ENCODE peak calls at places on chromosomes 13 and 19, in five cellular contexts. One of them, this sample, is unnamed.

GRCh38 chr19:51342631-51343569 is 961 bp upstream of the VSIG10L start:
- DNase-seq in neural progenitor cell: no peak
- DNase-seq in body of pancreas: no peak
- DNase-seq in brain microvascular endothelial cell: no peak
- DNase-seq in bronchial epithelial cell: no peak
- DNase-seq in this sample: no peak

GRCh38 chr13:111412251-111412650 is 91.8 kb downstream of the TEX29 start:
- DNase-seq in neural progenitor cell: no peak
- DNase-seq in body of pancreas: no peak
- DNase-seq in brain microvascular endothelial cell: no peak
- DNase-seq in bronchial epithelial cell: no peak
- DNase-seq in this sample: no peak

GRCh38 chr19:40921005-40921897 is 39.2 kb upstream of the CYP2A7 start:
- DNase-seq in neural progenitor cell: no peak
- DNase-seq in body of pancreas: peak; percentile 73
- DNase-seq in brain microvascular endothelial cell: no peak
- DNase-seq in bronchial epithelial cell: peak; percentile 77
- DNase-seq in this sample: peak; percentile 90

GRCh38 chr19:29629836-29630534 is 23.9 kb downstream of the POP4 start:
- DNase-seq in neural progenitor cell: no peak
- DNase-seq in body of pancreas: no peak
- DNase-seq in brain microvascular endothelial cell: no peak
- DNase-seq in bronchial epithelial cell: no peak
- DNase-seq in this sample: no peak

GRCh38 chr19:40565355-40565754 is 11.3 kb upstream of the SHKBP1 start:
- DNase-seq in neural progenitor cell: no peak
- DNase-seq in body of pancreas: no peak
- DNase-seq in brain microvascular endothelial cell: no peak
- DNase-seq in bronchial epithelial cell: no peak
- DNase-seq in this sample: no peak

GRCh38 chr13:77136902-77137420 is 110.0 kb upstream of the FBXL3 start:
- DNase-seq in neural progenitor cell: no peak
- DNase-seq in body of pancreas: no peak
- DNase-seq in brain microvascular endothelial cell: peak; percentile 88
- DNase-seq in bronchial epithelial cell: peak; percentile 49
- DNase-seq in this sample: no peak

GRCh38 chr19:41479757-41480191 is 36.8 kb downstream of the ERICH4 start:
- DNase-seq in neural progenitor cell: no peak
- DNase-seq in body of pancreas: peak; percentile 76
- DNase-seq in brain microvascular endothelial cell: no peak
- DNase-seq in bronchial epithelial cell: peak; percentile 28
- DNase-seq in this sample: no peak

GRCh38 chr19:18418725-18419194 is 438 bp upstream of the SSBP4 start:
- DNase-seq in neural progenitor cell: no peak
- DNase-seq in body of pancreas: no peak
- DNase-seq in brain microvascular endothelial cell: no peak
- DNase-seq in bronchial epithelial cell: no peak
- DNase-seq in this sample: no peak

GRCh38 chr19:18660051-18660910 is 23.2 kb upstream of the CRTC1 start:
- DNase-seq in neural progenitor cell: no peak
- DNase-seq in body of pancreas: peak; percentile 41
- DNase-seq in brain microvascular endothelial cell: peak; percentile 78
- DNase-seq in bronchial epithelial cell: no peak
- DNase-seq in this sample: no peak

GRCh38 chr13:39448831-39449230 is 154.2 kb downstream of the LHFPL6 start:
- DNase-seq in neural progenitor cell: peak; percentile 4
- DNase-seq in body of pancreas: no peak
- DNase-seq in brain microvascular endothelial cell: no peak
- DNase-seq in bronchial epithelial cell: no peak
- DNase-seq in this sample: no peak

GRCh38 chr19:33675501-33676124 is 53.9 kb downstream of the CHST8 start:
- DNase-seq in neural progenitor cell: peak; percentile 38
- DNase-seq in body of pancreas: no peak
- DNase-seq in brain microvascular endothelial cell: no peak
- DNase-seq in bronchial epithelial cell: no peak
- DNase-seq in this sample: no peak

GRCh38 chr19:47381653-47382279 is 32.7 kb downstream of the DHX34 start:
- DNase-seq in neural progenitor cell: no peak
- DNase-seq in body of pancreas: no peak
- DNase-seq in brain microvascular endothelial cell: no peak
- DNase-seq in bronchial epithelial cell: no peak
- DNase-seq in this sample: no peak

GRCh38 chr13:44052843-44053607 is 173.3 kb downstream of the LACC1 start:
- DNase-seq in neural progenitor cell: peak; percentile 54
- DNase-seq in body of pancreas: peak; percentile 26
- DNase-seq in brain microvascular endothelial cell: peak; percentile 79
- DNase-seq in bronchial epithelial cell: peak; percentile 34
- DNase-seq in this sample: peak; percentile 72

GRCh38 chr19:6451583-6452222 is 7.9 kb downstream of the SLC25A23 start:
- DNase-seq in neural progenitor cell: no peak
- DNase-seq in body of pancreas: no peak
- DNase-seq in brain microvascular endothelial cell: no peak
- DNase-seq in bronchial epithelial cell: no peak
- DNase-seq in this sample: no peak

GRCh38 chr13:94660695-94661324 is 51.5 kb downstream of the SOX21 start:
- DNase-seq in neural progenitor cell: peak; percentile 47
- DNase-seq in body of pancreas: no peak
- DNase-seq in brain microvascular endothelial cell: peak; percentile 27
- DNase-seq in bronchial epithelial cell: peak; percentile 18
- DNase-seq in this sample: peak; percentile 60

GRCh38 chr19:31181535-31181934 is 167.7 kb downstream of the TSHZ3 start:
- DNase-seq in neural progenitor cell: no peak
- DNase-seq in body of pancreas: no peak
- DNase-seq in brain microvascular endothelial cell: no peak
- DNase-seq in bronchial epithelial cell: no peak
- DNase-seq in this sample: no peak

GRCh38 chr13:34338102-34338501 is 520.2 kb downstream of the RFC3 start:
- DNase-seq in neural progenitor cell: no peak
- DNase-seq in body of pancreas: no peak
- DNase-seq in brain microvascular endothelial cell: no peak
- DNase-seq in bronchial epithelial cell: no peak
- DNase-seq in this sample: no peak

GRCh38 chr13:62643007-62643483 is 1227.4 kb upstream of the PCDH20 start:
- DNase-seq in neural progenitor cell: no peak
- DNase-seq in body of pancreas: no peak
- DNase-seq in brain microvascular endothelial cell: peak; percentile 21
- DNase-seq in bronchial epithelial cell: peak; percentile 19
- DNase-seq in this sample: no peak

GRCh38 chr13:62167650-62168172 is 752.1 kb upstream of the PCDH20 start:
- DNase-seq in neural progenitor cell: no peak
- DNase-seq in body of pancreas: no peak
- DNase-seq in brain microvascular endothelial cell: no peak
- DNase-seq in bronchial epithelial cell: no peak
- DNase-seq in this sample: no peak

GRCh38 chr13:111927181-111927540 is 139.8 kb upstream of the SOX1 start:
- DNase-seq in neural progenitor cell: no peak
- DNase-seq in body of pancreas: no peak
- DNase-seq in brain microvascular endothelial cell: no peak
- DNase-seq in bronchial epithelial cell: no peak
- DNase-seq in this sample: no peak

GRCh38 chr19:7669641-7670040 is 792 bp downstream of the RETN start:
- DNase-seq in neural progenitor cell: no peak
- DNase-seq in body of pancreas: no peak
- DNase-seq in brain microvascular endothelial cell: no peak
- DNase-seq in bronchial epithelial cell: no peak
- DNase-seq in this sample: no peak

GRCh38 chr19:17641181-17641580 is 47.0 kb downstream of the UNC13A start:
- DNase-seq in neural progenitor cell: no peak
- DNase-seq in body of pancreas: no peak
- DNase-seq in brain microvascular endothelial cell: no peak
- DNase-seq in bronchial epithelial cell: no peak
- DNase-seq in this sample: no peak

GRCh38 chr13:98313938-98314292 is 136.8 kb upstream of the RNF113B start:
- DNase-seq in neural progenitor cell: no peak
- DNase-seq in body of pancreas: peak; percentile 77
- DNase-seq in brain microvascular endothelial cell: no peak
- DNase-seq in bronchial epithelial cell: peak; percentile 50
- DNase-seq in this sample: no peak
- TF ChIP-seq CTCF in neural progenitor cell: no peak
- TF ChIP-seq CTCF in body of pancreas: no peak
- TF ChIP-seq CTCF in brain microvascular endothelial cell: no peak
- TF ChIP-seq CTCF in bronchial epithelial cell: no peak
- TF ChIP-seq CTCF in this sample: no peak

GRCh38 chr13:98443800-98444325 is 133.0 kb downstream of the STK24 start:
- DNase-seq in neural progenitor cell: no peak
- DNase-seq in body of pancreas: no peak
- DNase-seq in brain microvascular endothelial cell: no peak
- DNase-seq in bronchial epithelial cell: no peak
- DNase-seq in this sample: no peak
- H3K36me3 ChIP-seq in neural progenitor cell: no peaks in the 10 kb centered on the region
- H3K36me3 ChIP-seq in body of pancreas: peaks cover 7% of the 10 kb centered on the region
- H3K36me3 ChIP-seq in brain microvascular endothelial cell: peaks cover 33% of the 10 kb centered on the region
- H3K36me3 ChIP-seq in bronchial epithelial cell: peaks cover 2% of the 10 kb centered on the region
- H3K36me3 ChIP-seq in this sample: peaks cover 6% of the 10 kb centered on the region

GRCh38 chr19:12842511-12842910 is 4.2 kb downstream of the MAST1 start:
- DNase-seq in neural progenitor cell: no peak
- DNase-seq in body of pancreas: no peak
- DNase-seq in brain microvascular endothelial cell: no peak
- DNase-seq in bronchial epithelial cell: no peak
- DNase-seq in this sample: no peak

GRCh38 chr19:12843999-12844732 is 5.9 kb downstream of the MAST1 start:
- DNase-seq in neural progenitor cell: no peak
- DNase-seq in body of pancreas: no peak
- DNase-seq in brain microvascular endothelial cell: no peak
- DNase-seq in bronchial epithelial cell: no peak
- DNase-seq in this sample: no peak

GRCh38 chr19:12843328-12843727 is 5.0 kb downstream of the MAST1 start:
- DNase-seq in neural progenitor cell: no peak
- DNase-seq in body of pancreas: no peak
- DNase-seq in brain microvascular endothelial cell: no peak
- DNase-seq in bronchial epithelial cell: no peak
- DNase-seq in this sample: no peak

DNA sequence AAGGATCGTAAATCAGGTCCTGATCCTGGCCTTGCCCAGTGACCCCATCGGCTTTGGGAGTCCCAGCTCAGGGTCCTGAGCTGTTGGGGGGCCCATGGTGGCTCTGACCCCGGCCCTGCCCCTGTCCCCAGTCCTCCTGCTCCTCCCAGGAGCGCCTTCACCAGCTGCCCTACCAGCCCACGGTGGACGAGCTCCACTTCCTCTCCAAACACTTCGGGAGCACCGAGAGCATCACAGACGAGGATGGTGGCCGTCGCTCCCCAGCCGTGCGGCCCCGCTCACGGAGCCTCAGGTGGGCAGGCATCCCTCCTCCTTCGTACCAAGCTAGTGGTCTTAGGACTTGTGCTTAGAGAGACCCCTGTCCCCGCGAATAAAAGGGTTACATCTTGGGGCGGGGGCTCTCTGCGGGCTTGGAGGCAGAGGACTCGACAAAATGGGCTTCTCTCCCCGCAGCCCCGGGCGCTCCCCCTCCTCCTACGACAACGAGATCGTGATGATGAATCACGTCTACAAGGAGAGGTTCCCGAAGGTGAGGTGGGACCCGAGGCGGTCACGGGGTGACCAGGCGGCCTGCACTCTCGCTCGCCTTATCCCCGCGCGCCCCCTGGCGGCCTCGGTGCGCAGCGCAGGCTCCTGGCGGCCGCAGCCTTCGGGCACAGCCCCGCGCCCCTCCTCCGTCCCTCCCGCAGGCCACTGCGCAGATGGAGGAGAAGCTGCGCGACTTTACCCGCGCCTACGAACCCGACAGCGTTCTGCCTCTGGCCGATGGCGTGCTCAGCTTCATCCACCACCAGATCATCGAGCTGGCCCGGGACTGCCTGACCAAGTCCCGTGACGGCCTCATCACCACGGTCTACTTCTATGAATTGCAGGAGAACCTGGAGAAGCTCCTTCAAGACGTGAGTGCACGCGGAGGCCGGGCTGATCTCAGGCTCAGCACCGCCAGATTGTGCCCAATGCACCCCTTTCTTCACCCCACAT is 9.1 kb downstream of the MAST1 start:
- DNase-seq in neural progenitor cell: peak; percentile 92
- DNase-seq in body of pancreas: peak; percentile 88
- DNase-seq in brain microvascular endothelial cell: peak; percentile 63
- DNase-seq in bronchial epithelial cell: peak; percentile 72
- DNase-seq in this sample: peak; percentile 95
- H3K4me3 ChIP-seq in neural progenitor cell: peak overlapping the region; percentile 14
- H3K4me3 ChIP-seq in body of pancreas: no peak overlapping the region
- H3K4me3 ChIP-seq in brain microvascular endothelial cell: peak overlapping the region; percentile 24
- H3K4me3 ChIP-seq in bronchial epithelial cell: no peak overlapping the region
- H3K4me3 ChIP-seq in this sample: peak overlapping the region; percentile 25

GRCh38 chr13:35965226-35965927 is 165.8 kb downstream of the DCLK1 start:
- DNase-seq in neural progenitor cell: no peak
- DNase-seq in body of pancreas: no peak
- DNase-seq in brain microvascular endothelial cell: no peak
- DNase-seq in bronchial epithelial cell: no peak
- DNase-seq in this sample: no peak
- TF ChIP-seq CTCF in neural progenitor cell: no peak
- TF ChIP-seq CTCF in body of pancreas: no peak
- TF ChIP-seq CTCF in brain microvascular endothelial cell: no peak
- TF ChIP-seq CTCF in bronchial epithelial cell: no peak
- TF ChIP-seq CTCF in this sample: no peak

GRCh38 chr13:51237887-51238286 is 15.7 kb downstream of the FAM124A start:
- DNase-seq in neural progenitor cell: no peak
- DNase-seq in body of pancreas: no peak
- DNase-seq in brain microvascular endothelial cell: no peak
- DNase-seq in bronchial epithelial cell: no peak
- DNase-seq in this sample: no peak
- H3K36me3 ChIP-seq in neural progenitor cell: no peaks in the 10 kb centered on the region
- H3K36me3 ChIP-seq in body of pancreas: no peaks in the 10 kb centered on the region
- H3K36me3 ChIP-seq in brain microvascular endothelial cell: no peaks in the 10 kb centered on the region
- H3K36me3 ChIP-seq in bronchial epithelial cell: no peaks in the 10 kb centered on the region
- H3K36me3 ChIP-seq in this sample: no peaks in the 10 kb centered on the region

DNA sequence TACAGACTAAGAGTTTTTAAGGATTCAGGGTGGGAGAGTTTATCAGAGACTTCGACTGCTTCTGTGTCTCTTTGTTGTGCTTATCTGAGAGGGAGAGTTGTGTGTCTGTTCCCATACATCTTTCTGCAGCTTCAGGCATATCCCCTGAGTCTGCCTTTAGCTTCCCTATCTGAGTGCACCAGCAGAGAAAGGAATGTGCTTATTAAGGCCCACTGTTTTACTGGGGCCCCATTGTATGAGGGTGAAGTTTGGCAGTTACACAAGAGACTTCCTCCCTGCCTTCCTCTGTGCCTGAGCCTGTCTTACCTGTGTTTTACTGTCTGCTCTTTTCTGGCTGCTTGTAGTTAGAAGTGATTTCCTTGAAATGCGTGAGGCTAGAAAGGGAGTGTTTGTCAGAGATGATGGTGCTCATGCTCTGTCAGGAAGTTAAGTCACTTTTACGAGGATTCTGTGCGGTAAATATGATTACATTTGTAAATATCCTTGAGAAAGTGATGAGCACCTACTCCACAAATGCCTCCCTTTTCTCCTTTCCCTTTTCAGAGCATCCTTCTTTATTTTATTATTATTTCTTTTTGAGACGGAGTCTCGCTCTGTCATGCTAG is 1228.9 kb upstream of the MIR17HG start:
- DNase-seq in neural progenitor cell: no peak
- DNase-seq in body of pancreas: no peak
- DNase-seq in brain microvascular endothelial cell: no peak
- DNase-seq in bronchial epithelial cell: no peak
- DNase-seq in this sample: no peak
- H3K4me3 ChIP-seq in neural progenitor cell: no peak overlapping the region
- H3K4me3 ChIP-seq in body of pancreas: no peak overlapping the region
- H3K4me3 ChIP-seq in brain microvascular endothelial cell: no peak overlapping the region
- H3K4me3 ChIP-seq in bronchial epithelial cell: no peak overlapping the region
- H3K4me3 ChIP-seq in this sample: no peak overlapping the region

This sample was measured in Caco-2.